ENCODE peak calls at places on chromosomes 6 and 20, in ten cellular contexts. W, B, H, D, S, G, F, O, L and U are unnamed samples.

GRCh38 chr20:45972500-45973183 is 639 bp upstream of the ZNF335 start:
- DNase-seq in S (peak; percentile 96), F (no peak), G (peak; percentile 99), H (no peak), O (no peak), D (no peak), W (no peak), L (no peak), B (no peak), U (no peak)

GRCh38 chr6:12097791-12098190 is 85.7 kb downstream of the HIVEP1 start:
- DNase-seq in H (no peak), B (no peak), D (no peak), G (no peak), S (no peak), F (no peak), W (no peak), L (no peak), O (no peak), U (no peak)

GRCh38 chr6:25889877-25890853 is 16.1 kb upstream of the SLC17A3 start:
- DNase-seq in W (no peak), B (peak; percentile 22), L (peak; percentile 34), D (peak; percentile 67), O (peak; percentile 39), F (peak; percentile 17), G (no peak), S (peak; percentile 73), H (no peak), U (peak; percentile 58)

GRCh38 chr20:568097-568864 is 24.7 kb upstream of the CSNK2A1 start:
- DNase-seq in F (no peak), W (no peak), D (peak; percentile 69), G (no peak), S (no peak), L (no peak), O (peak; percentile 21), B (no peak), H (no peak), U (no peak)

GRCh38 chr6:158607411-158608170 is 37.0 kb downstream of the DYNLT1 start:
- DNase-seq in F (no peak), B (no peak), W (no peak), D (no peak), L (no peak), G (no peak), H (no peak), S (no peak), O (no peak), U (no peak)

GRCh38 chr6:82178759-82179112 is 68.8 kb downstream of the IBTK start:
- DNase-seq in O (no peak), L (no peak), G (no peak), D (no peak), H (no peak), S (no peak), F (no peak), W (no peak), B (no peak), U (no peak)

GRCh38 chr6:145963216-145964068 is 716 bp downstream of the SHPRH start:
- DNase-seq in W (peak; percentile 61), F (no peak), H (peak; percentile 87), S (peak; percentile 62), O (no peak), L (peak; percentile 80), G (peak; percentile 61), B (peak; percentile 24), D (peak; percentile 79), U (peak; percentile 66)

GRCh38 chr6:87828044-87828443 is 126.0 kb upstream of the AKIRIN2 start:
- DNase-seq in H (no peak), B (no peak), D (no peak), F (no peak), L (no peak), S (no peak), O (no peak), G (no peak), W (no peak), U (no peak)

GRCh38 chr6:128641701-128642100 is 121.3 kb upstream of the PTPRK start:
- DNase-seq in L (no peak), S (no peak), D (no peak), H (no peak), B (no peak), W (no peak), F (no peak), O (no peak), G (no peak), U (no peak)

GRCh38 chr6:5995705-5996686 is 10.7 kb downstream of the NRN1 start:
- DNase-seq in D (peak; percentile 75), F (no peak), O (peak; percentile 63), L (peak; percentile 88), S (peak; percentile 92), B (peak; percentile 44), G (no peak), W (no peak), H (no peak), U (peak; percentile 85)

GRCh38 chr6:90303037-90303436 is 6.4 kb upstream of the BACH2 start:
- DNase-seq in D (no peak), F (no peak), G (no peak), S (no peak), H (no peak), W (no peak), O (no peak), B (no peak), L (no peak), U (no peak)

GRCh38 chr6:156781882-156782631 is 4.9 kb downstream of the ARID1B start:
- DNase-seq in H (no peak), O (no peak), D (no peak), W (no peak), F (no peak), B (no peak), L (no peak), G (no peak), S (no peak), U (no peak)

GRCh38 chr20:63456429-63457284 is 15.8 kb downstream of the KCNQ2 start:
- DNase-seq in G (no peak), S (no peak), B (no peak), H (no peak), F (no peak), L (no peak), W (peak; percentile 60), D (no peak), O (no peak), U (no peak)

GRCh38 chr6:25959890-25960531 is 2.6 kb upstream of the TRIM38 start:
- DNase-seq in L (no peak), O (no peak), H (no peak), G (no peak), S (no peak), F (no peak), B (no peak), W (no peak), D (no peak), U (no peak)

GRCh38 chr6:72219536-72219935 is 333.2 kb downstream of the RIMS1 start:
- DNase-seq in D (no peak), L (no peak), G (no peak), W (no peak), O (no peak), B (no peak), S (no peak), H (no peak), F (no peak), U (no peak)

GRCh38 chr6:73484438-73484837 is 22.9 kb downstream of the MTO1 start:
- DNase-seq in D (no peak), B (no peak), W (no peak), F (no peak), O (no peak), G (no peak), L (no peak), H (no peak), S (no peak), U (no peak)
- TF ChIP-seq CTCF in D (no peak), B (no peak), W (no peak), F (no peak), O (no peak), G (no peak), L (no peak), H (no peak), S (no peak), U (no peak)

GRCh38 chr6:139250296-139251274 is 41.2 kb downstream of the TXLNB start:
- DNase-seq in D (peak; percentile 73), L (peak; percentile 61), W (no peak), O (peak; percentile 61), F (peak; percentile 66), H (peak; percentile 84), G (peak; percentile 72), S (peak; percentile 85), B (peak; percentile 21), U (peak; percentile 74)
- TF ChIP-seq CTCF in D (peak; percentile 74), L (peak; percentile 71), W (peak; percentile 79), O (peak; percentile 59), F (peak; percentile 35), H (peak; percentile 60), G (peak; percentile 73), S (peak; percentile 69), B (peak; percentile 64), U (peak; percentile 43)

DNA sequence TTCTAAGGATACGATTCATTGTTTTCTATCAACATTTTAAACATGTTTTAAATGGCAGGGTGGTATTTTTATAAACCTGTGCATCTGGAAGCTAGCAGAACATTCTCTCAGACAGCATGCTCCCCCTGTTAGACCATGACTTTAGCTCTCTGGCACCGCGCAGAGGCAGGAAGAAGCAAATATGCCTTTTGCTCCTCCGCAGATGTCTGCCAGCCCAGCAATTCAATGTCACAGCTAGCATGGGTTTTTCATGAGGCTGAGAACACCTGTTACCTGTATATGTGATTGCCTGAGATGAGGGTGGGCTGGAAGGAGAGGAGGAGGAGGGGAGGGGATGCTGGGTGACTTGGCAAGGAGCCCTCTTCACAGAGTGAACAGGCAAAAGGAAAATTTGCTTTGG is 6.7 kb downstream of the MTCH1 start:
- DNase-seq in H (no peak), S (no peak), B (no peak), L (no peak), O (no peak), F (peak; percentile 66), W (no peak), G (peak; percentile 62), D (peak; percentile 41), U (no peak)
- TF ChIP-seq CTCF in H (peak; percentile 57), S (peak; percentile 26), B (peak; percentile 32), L (no peak), O (no peak), F (peak; percentile 88), W (peak; percentile 72), G (peak; percentile 12), D (peak; percentile 64), U (no peak)

GRCh38 chr6:30260036-30260504 is 46.9 kb upstream of the TRIM26 start:
- DNase-seq in G (peak; percentile 53), H (no peak), L (no peak), S (peak; percentile 56), O (no peak), D (no peak), F (no peak), B (peak; percentile 10), W (no peak), U (no peak)

GRCh38 chr6:30263734-30264133 is 50.5 kb upstream of the TRIM26 start:
- DNase-seq in H (no peak), B (no peak), F (no peak), O (no peak), L (no peak), W (no peak), S (no peak), D (no peak), G (no peak), U (no peak)

GRCh38 chr6:30264731-30265130 is 51.5 kb upstream of the TRIM26 start:
- DNase-seq in G (no peak), H (no peak), F (no peak), D (no peak), S (no peak), L (no peak), O (no peak), W (no peak), B (no peak), U (no peak)

GRCh38 chr6:30258204-30258603 is 45.0 kb upstream of the TRIM26 start:
- DNase-seq in L (no peak), W (no peak), D (no peak), G (no peak), S (peak; percentile 7), H (no peak), F (no peak), O (no peak), B (no peak), U (no peak)

GRCh38 chr6:30259140-30260035 is 46.2 kb upstream of the TRIM26 start:
- DNase-seq in L (peak; percentile 80), H (peak; percentile 91), W (peak; percentile 83), O (peak; percentile 78), S (peak; percentile 96), D (peak; percentile 85), B (peak; percentile 52), G (peak; percentile 90), F (peak; percentile 64), U (peak; percentile 70)
- TF ChIP-seq CTCF in L (no peak), H (peak; percentile 52), W (peak; percentile 47), O (no peak), S (no peak), D (peak; percentile 45), B (peak; percentile 33), G (peak; percentile 27), F (no peak), U (no peak)